ENCODE peak calls at places on chromosome 3, in four cellular contexts. C is HT1080; T is stimulated activated effector memory CD8-positive, alpha-beta T cell treated with anti-CD3 and anti-CD28 coated beads, Interleukin-12 subunit alpha, Interleukin-12 subunit beta, amount 100 ng/mL, for 72 hours; R is cerebellar nuclear complex. D is an unnamed sample.

GRCh38 chr3:113249111-113249510 is 37.8 kb downstream of the BOC start:
- DNase-seq in C (peak), T (no peak), R (no peak), D (peak)

GRCh38 chr3:127041264-127041820 is 58.4 kb downstream of the PLXNA1 start:
- DNase-seq in C (no peak), T (no peak), R (no peak), D (no peak)

GRCh38 chr3:144523396-144523795 is 551.8 kb downstream of the DIPK2A start:
- DNase-seq in C (no peak), T (no peak), R (no peak), D (no peak)

GRCh38 chr3:155525324-155525833 is 219.5 kb downstream of the PLCH1 start:
- DNase-seq in C (no peak), T (no peak), R (no peak), D (no peak)

GRCh38 chr3:45618081-45618509 is 23.5 kb downstream of the LIMD1 start:
- DNase-seq in C (no peak), T (no peak), R (no peak), D (peak)

GRCh38 chr3:182962162-182962561 is 18.2 kb downstream of the DCUN1D1 start:
- DNase-seq in C (no peak), T (no peak), R (no peak), D (no peak)

GRCh38 chr3:197600796-197601565 is 45.2 kb upstream of the BDH1 start:
- DNase-seq in C (peak), T (no peak), R (no peak), D (peak)

GRCh38 chr3:13187593-13187992 is 114.4 kb upstream of the IQSEC1 start:
- DNase-seq in C (no peak), T (no peak), R (no peak), D (no peak)